ENCODE peak calls at places on chromosome 22, in eight cellular contexts. One of them, this sample, is unnamed.

GRCh38 chr22:19048531-19048930 is 73.7 kb downstream of the DGCR2 start:
- DNase-seq in stimulated activated CD8-positive, alpha-beta memory T cell treated with anti-CD3 and anti-CD28 coated beads, Interleukin-2, amount 100 ng/mL, for 1 hour: no peak
- DNase-seq in coronary artery: no peak
- DNase-seq in amniotic stem cell: no peak
- DNase-seq in activated T-cell treated with anti-CD3 and anti-CD28 coated beads for 48 hours: no peak
- DNase-seq in body of pancreas: no peak
- DNase-seq in activated T-helper 1 cell treated with anti-CD3 and anti-CD28 coated beads, Interleukin-12 subunit alpha, Interleukin-12 subunit beta, Interleukin-2, Interleukin-4 antibody, amounts not matched to agents 30 ng/mL and 10 ng/mL and 1 ng/mL, durations not matched to agents 14 hours and 24 hours and 36 hours: no peak
- DNase-seq in NCI-H1105: no peak
- DNase-seq in this sample: no peak

GRCh38 chr22:48746789-48747425 is 1080.8 kb downstream of the BRD1 start:
- DNase-seq in activated T-helper 1 cell treated with anti-CD3 and anti-CD28 coated beads, Interleukin-12 subunit alpha, Interleukin-12 subunit beta, Interleukin-2, Interleukin-4 antibody, amounts not matched to agents 30 ng/mL and 10 ng/mL and 1 ng/mL, durations not matched to agents 14 hours and 24 hours and 36 hours: no peak
- DNase-seq in amniotic stem cell: no peak
- DNase-seq in activated T-cell treated with anti-CD3 and anti-CD28 coated beads for 48 hours: no peak
- DNase-seq in NCI-H1105: no peak
- DNase-seq in coronary artery: peak; percentile 63
- DNase-seq in stimulated activated CD8-positive, alpha-beta memory T cell treated with anti-CD3 and anti-CD28 coated beads, Interleukin-2, amount 100 ng/mL, for 1 hour: no peak
- DNase-seq in body of pancreas: no peak
- DNase-seq in this sample: no peak

GRCh38 chr22:23704829-23705228 is 14.0 kb downstream of the RGL4 start:
- DNase-seq in activated T-helper 1 cell treated with anti-CD3 and anti-CD28 coated beads, Interleukin-12 subunit alpha, Interleukin-12 subunit beta, Interleukin-2, Interleukin-4 antibody, amounts not matched to agents 30 ng/mL and 10 ng/mL and 1 ng/mL, durations not matched to agents 14 hours and 24 hours and 36 hours: no peak
- DNase-seq in body of pancreas: no peak
- DNase-seq in coronary artery: no peak
- DNase-seq in activated T-cell treated with anti-CD3 and anti-CD28 coated beads for 48 hours: no peak
- DNase-seq in NCI-H1105: no peak
- DNase-seq in amniotic stem cell: no peak
- DNase-seq in stimulated activated CD8-positive, alpha-beta memory T cell treated with anti-CD3 and anti-CD28 coated beads, Interleukin-2, amount 100 ng/mL, for 1 hour: no peak
- DNase-seq in this sample: no peak

GRCh38 chr22:33325232-33326004 is 267.2 kb upstream of the SYN3 start:
- DNase-seq in coronary artery: no peak
- DNase-seq in body of pancreas: no peak
- DNase-seq in stimulated activated CD8-positive, alpha-beta memory T cell treated with anti-CD3 and anti-CD28 coated beads, Interleukin-2, amount 100 ng/mL, for 1 hour: no peak
- DNase-seq in amniotic stem cell: no peak
- DNase-seq in NCI-H1105: peak; percentile 57
- DNase-seq in activated T-cell treated with anti-CD3 and anti-CD28 coated beads for 48 hours: no peak
- DNase-seq in activated T-helper 1 cell treated with anti-CD3 and anti-CD28 coated beads, Interleukin-12 subunit alpha, Interleukin-12 subunit beta, Interleukin-2, Interleukin-4 antibody, amounts not matched to agents 30 ng/mL and 10 ng/mL and 1 ng/mL, durations not matched to agents 14 hours and 24 hours and 36 hours: no peak
- DNase-seq in this sample: no peak

GRCh38 chr22:28381427-28382167 is 298.0 kb downstream of the TTC28 start:
- DNase-seq in stimulated activated CD8-positive, alpha-beta memory T cell treated with anti-CD3 and anti-CD28 coated beads, Interleukin-2, amount 100 ng/mL, for 1 hour: no peak
- DNase-seq in activated T-cell treated with anti-CD3 and anti-CD28 coated beads for 48 hours: no peak
- DNase-seq in activated T-helper 1 cell treated with anti-CD3 and anti-CD28 coated beads, Interleukin-12 subunit alpha, Interleukin-12 subunit beta, Interleukin-2, Interleukin-4 antibody, amounts not matched to agents 30 ng/mL and 10 ng/mL and 1 ng/mL, durations not matched to agents 14 hours and 24 hours and 36 hours: no peak
- DNase-seq in NCI-H1105: no peak
- DNase-seq in coronary artery: no peak
- DNase-seq in body of pancreas: no peak
- DNase-seq in amniotic stem cell: no peak
- DNase-seq in this sample: no peak

GRCh38 chr22:36356708-36357694 is 30.8 kb downstream of the MYH9 start:
- DNase-seq in NCI-H1105: no peak
- DNase-seq in activated T-helper 1 cell treated with anti-CD3 and anti-CD28 coated beads, Interleukin-12 subunit alpha, Interleukin-12 subunit beta, Interleukin-2, Interleukin-4 antibody, amounts not matched to agents 30 ng/mL and 10 ng/mL and 1 ng/mL, durations not matched to agents 14 hours and 24 hours and 36 hours: no peak
- DNase-seq in stimulated activated CD8-positive, alpha-beta memory T cell treated with anti-CD3 and anti-CD28 coated beads, Interleukin-2, amount 100 ng/mL, for 1 hour: no peak
- DNase-seq in body of pancreas: no peak
- DNase-seq in activated T-cell treated with anti-CD3 and anti-CD28 coated beads for 48 hours: no peak
- DNase-seq in amniotic stem cell: no peak
- DNase-seq in coronary artery: no peak
- DNase-seq in this sample: no peak

GRCh38 chr22:27435839-27436581 is 365.5 kb downstream of the MN1 start:
- DNase-seq in amniotic stem cell: no peak
- DNase-seq in stimulated activated CD8-positive, alpha-beta memory T cell treated with anti-CD3 and anti-CD28 coated beads, Interleukin-2, amount 100 ng/mL, for 1 hour: no peak
- DNase-seq in activated T-cell treated with anti-CD3 and anti-CD28 coated beads for 48 hours: no peak
- DNase-seq in activated T-helper 1 cell treated with anti-CD3 and anti-CD28 coated beads, Interleukin-12 subunit alpha, Interleukin-12 subunit beta, Interleukin-2, Interleukin-4 antibody, amounts not matched to agents 30 ng/mL and 10 ng/mL and 1 ng/mL, durations not matched to agents 14 hours and 24 hours and 36 hours: no peak
- DNase-seq in body of pancreas: peak; percentile 34
- DNase-seq in coronary artery: no peak
- DNase-seq in NCI-H1105: no peak
- DNase-seq in this sample: no peak

GRCh38 chr22:32324505-32325415 is 32.9 kb upstream of the RFPL3 start:
- DNase-seq in coronary artery: peak; percentile 59
- DNase-seq in body of pancreas: no peak
- DNase-seq in stimulated activated CD8-positive, alpha-beta memory T cell treated with anti-CD3 and anti-CD28 coated beads, Interleukin-2, amount 100 ng/mL, for 1 hour: no peak
- DNase-seq in amniotic stem cell: no peak
- DNase-seq in activated T-cell treated with anti-CD3 and anti-CD28 coated beads for 48 hours: no peak
- DNase-seq in NCI-H1105: no peak
- DNase-seq in activated T-helper 1 cell treated with anti-CD3 and anti-CD28 coated beads, Interleukin-12 subunit alpha, Interleukin-12 subunit beta, Interleukin-2, Interleukin-4 antibody, amounts not matched to agents 30 ng/mL and 10 ng/mL and 1 ng/mL, durations not matched to agents 14 hours and 24 hours and 36 hours: no peak
- DNase-seq in this sample: no peak

GRCh38 chr22:36026741-36027140 is 1.9 kb downstream of the RBFOX2 start:
- DNase-seq in body of pancreas: no peak
- DNase-seq in activated T-helper 1 cell treated with anti-CD3 and anti-CD28 coated beads, Interleukin-12 subunit alpha, Interleukin-12 subunit beta, Interleukin-2, Interleukin-4 antibody, amounts not matched to agents 30 ng/mL and 10 ng/mL and 1 ng/mL, durations not matched to agents 14 hours and 24 hours and 36 hours: no peak
- DNase-seq in NCI-H1105: no peak
- DNase-seq in amniotic stem cell: no peak
- DNase-seq in coronary artery: no peak
- DNase-seq in stimulated activated CD8-positive, alpha-beta memory T cell treated with anti-CD3 and anti-CD28 coated beads, Interleukin-2, amount 100 ng/mL, for 1 hour: no peak
- DNase-seq in activated T-cell treated with anti-CD3 and anti-CD28 coated beads for 48 hours: no peak
- DNase-seq in this sample: no peak

GRCh38 chr22:21693333-21693998 is 27.7 kb downstream of the PPIL2 start:
- DNase-seq in activated T-helper 1 cell treated with anti-CD3 and anti-CD28 coated beads, Interleukin-12 subunit alpha, Interleukin-12 subunit beta, Interleukin-2, Interleukin-4 antibody, amounts not matched to agents 30 ng/mL and 10 ng/mL and 1 ng/mL, durations not matched to agents 14 hours and 24 hours and 36 hours: no peak
- DNase-seq in coronary artery: peak; percentile 70
- DNase-seq in body of pancreas: no peak
- DNase-seq in NCI-H1105: no peak
- DNase-seq in stimulated activated CD8-positive, alpha-beta memory T cell treated with anti-CD3 and anti-CD28 coated beads, Interleukin-2, amount 100 ng/mL, for 1 hour: no peak
- DNase-seq in activated T-cell treated with anti-CD3 and anti-CD28 coated beads for 48 hours: no peak
- DNase-seq in amniotic stem cell: no peak
- DNase-seq in this sample: no peak

GRCh38 chr22:30381250-30381649 is 6.0 kb downstream of the RNF215 start:
- DNase-seq in stimulated activated CD8-positive, alpha-beta memory T cell treated with anti-CD3 and anti-CD28 coated beads, Interleukin-2, amount 100 ng/mL, for 1 hour: no peak
- DNase-seq in amniotic stem cell: no peak
- DNase-seq in body of pancreas: no peak
- DNase-seq in activated T-helper 1 cell treated with anti-CD3 and anti-CD28 coated beads, Interleukin-12 subunit alpha, Interleukin-12 subunit beta, Interleukin-2, Interleukin-4 antibody, amounts not matched to agents 30 ng/mL and 10 ng/mL and 1 ng/mL, durations not matched to agents 14 hours and 24 hours and 36 hours: no peak
- DNase-seq in coronary artery: no peak
- DNase-seq in NCI-H1105: no peak
- DNase-seq in activated T-cell treated with anti-CD3 and anti-CD28 coated beads for 48 hours: peak; percentile 43
- DNase-seq in this sample: no peak

GRCh38 chr22:20563464-20563906 is 56.1 kb downstream of the MED15 start:
- DNase-seq in activated T-cell treated with anti-CD3 and anti-CD28 coated beads for 48 hours: no peak
- DNase-seq in NCI-H1105: no peak
- DNase-seq in activated T-helper 1 cell treated with anti-CD3 and anti-CD28 coated beads, Interleukin-12 subunit alpha, Interleukin-12 subunit beta, Interleukin-2, Interleukin-4 antibody, amounts not matched to agents 30 ng/mL and 10 ng/mL and 1 ng/mL, durations not matched to agents 14 hours and 24 hours and 36 hours: no peak
- DNase-seq in amniotic stem cell: no peak
- DNase-seq in stimulated activated CD8-positive, alpha-beta memory T cell treated with anti-CD3 and anti-CD28 coated beads, Interleukin-2, amount 100 ng/mL, for 1 hour: no peak
- DNase-seq in body of pancreas: no peak
- DNase-seq in coronary artery: no peak
- DNase-seq in this sample: no peak

GRCh38 chr22:44019846-44020245 is 4.3 kb upstream of the PARVB start:
- DNase-seq in body of pancreas: no peak
- DNase-seq in stimulated activated CD8-positive, alpha-beta memory T cell treated with anti-CD3 and anti-CD28 coated beads, Interleukin-2, amount 100 ng/mL, for 1 hour: no peak
- DNase-seq in NCI-H1105: no peak
- DNase-seq in activated T-helper 1 cell treated with anti-CD3 and anti-CD28 coated beads, Interleukin-12 subunit alpha, Interleukin-12 subunit beta, Interleukin-2, Interleukin-4 antibody, amounts not matched to agents 30 ng/mL and 10 ng/mL and 1 ng/mL, durations not matched to agents 14 hours and 24 hours and 36 hours: no peak
- DNase-seq in activated T-cell treated with anti-CD3 and anti-CD28 coated beads for 48 hours: no peak
- DNase-seq in amniotic stem cell: no peak
- DNase-seq in coronary artery: no peak
- DNase-seq in this sample: no peak

GRCh38 chr22:37492428-37493344 is 6.5 kb upstream of the MFNG start:
- DNase-seq in amniotic stem cell: no peak
- DNase-seq in NCI-H1105: no peak
- DNase-seq in activated T-helper 1 cell treated with anti-CD3 and anti-CD28 coated beads, Interleukin-12 subunit alpha, Interleukin-12 subunit beta, Interleukin-2, Interleukin-4 antibody, amounts not matched to agents 30 ng/mL and 10 ng/mL and 1 ng/mL, durations not matched to agents 14 hours and 24 hours and 36 hours: peak; percentile 29
- DNase-seq in activated T-cell treated with anti-CD3 and anti-CD28 coated beads for 48 hours: peak; percentile 44
- DNase-seq in coronary artery: no peak
- DNase-seq in body of pancreas: peak; percentile 34
- DNase-seq in stimulated activated CD8-positive, alpha-beta memory T cell treated with anti-CD3 and anti-CD28 coated beads, Interleukin-2, amount 100 ng/mL, for 1 hour: no peak
- DNase-seq in this sample: peak; percentile 25

GRCh38 chr22:17230239-17230638 is 11.0 kb upstream of the ADA2 start:
- DNase-seq in activated T-helper 1 cell treated with anti-CD3 and anti-CD28 coated beads, Interleukin-12 subunit alpha, Interleukin-12 subunit beta, Interleukin-2, Interleukin-4 antibody, amounts not matched to agents 30 ng/mL and 10 ng/mL and 1 ng/mL, durations not matched to agents 14 hours and 24 hours and 36 hours: no peak
- DNase-seq in body of pancreas: no peak
- DNase-seq in activated T-cell treated with anti-CD3 and anti-CD28 coated beads for 48 hours: no peak
- DNase-seq in coronary artery: no peak
- DNase-seq in stimulated activated CD8-positive, alpha-beta memory T cell treated with anti-CD3 and anti-CD28 coated beads, Interleukin-2, amount 100 ng/mL, for 1 hour: no peak
- DNase-seq in NCI-H1105: no peak
- DNase-seq in amniotic stem cell: no peak
- DNase-seq in this sample: no peak

GRCh38 chr22:24205438-24206189 is 24.3 kb downstream of the SUSD2 start:
- DNase-seq in coronary artery: no peak
- DNase-seq in activated T-helper 1 cell treated with anti-CD3 and anti-CD28 coated beads, Interleukin-12 subunit alpha, Interleukin-12 subunit beta, Interleukin-2, Interleukin-4 antibody, amounts not matched to agents 30 ng/mL and 10 ng/mL and 1 ng/mL, durations not matched to agents 14 hours and 24 hours and 36 hours: no peak
- DNase-seq in activated T-cell treated with anti-CD3 and anti-CD28 coated beads for 48 hours: no peak
- DNase-seq in body of pancreas: peak; percentile 28
- DNase-seq in stimulated activated CD8-positive, alpha-beta memory T cell treated with anti-CD3 and anti-CD28 coated beads, Interleukin-2, amount 100 ng/mL, for 1 hour: no peak
- DNase-seq in NCI-H1105: no peak
- DNase-seq in amniotic stem cell: no peak
- DNase-seq in this sample: no peak